ENCODE peak calls at places on chromosomes 3 and 15, in five cellular contexts. E is breast epithelium, B is spleen, S is HepG2, R is esophagus muscularis mucosa. C is an unnamed sample.
A peak's percentile ranks its signal among the peaks of the same experiment; 100 is the strongest.

GRCh38 chr3:114144909-114145688 is 33.8 kb downstream of the DRD3 start:
- DNase-seq in E (no peak), B (no peak), S (no peak), R (no peak), C (no peak)

GRCh38 chr3:152737021-152737908 is 97.7 kb upstream of the P2RY1 start:
- DNase-seq in E (no peak), B (no peak), S (no peak), R (no peak), C (no peak)

GRCh38 chr3:59608356-59608755 is 558.5 kb upstream of the CFAP20DC start:
- DNase-seq in E (no peak), B (no peak), S (no peak), R (no peak), C (no peak)

GRCh38 chr15:81959196-81959595 is 86.6 kb downstream of the MEX3B start:
- DNase-seq in E (no peak), B (no peak), S (no peak), R (no peak), C (no peak)

GRCh38 chr3:31369637-31370036 is 163.1 kb upstream of the STT3B start:
- DNase-seq in E (no peak), B (no peak), S (peak; percentile 29), R (no peak), C (no peak)

GRCh38 chr15:62896380-62896866 is 146.1 kb upstream of the TPM1 start:
- DNase-seq in E (no peak), B (no peak), S (peak; percentile 39), R (no peak), C (no peak)

GRCh38 chr3:138461246-138461645 is 26.8 kb downstream of the ESYT3 start:
- DNase-seq in E (no peak), B (no peak), S (no peak), R (no peak), C (no peak)

GRCh38 chr15:79004336-79004735 is 59.5 kb upstream of the CTSH start:
- DNase-seq in E (no peak), B (no peak), S (peak; percentile 62), R (no peak), C (no peak)

GRCh38 chr3:129822679-129823078 is 70.8 kb downstream of the TMCC1 start:
- DNase-seq in E (no peak), B (no peak), S (no peak), R (no peak), C (no peak)

GRCh38 chr3:4633078-4634004 is 140.2 kb downstream of the ITPR1 start:
- DNase-seq in E (no peak), B (no peak), S (peak; percentile 52), R (no peak), C (no peak)

GRCh38 chr15:22951381-22952280 is 28.5 kb downstream of the CYFIP1 start:
- DNase-seq in E (no peak), B (peak; percentile 74), S (no peak), R (no peak), C (no peak)

GRCh38 chr3:79761441-79761840 is 6.4 kb downstream of the ROBO1 start:
- DNase-seq in E (no peak), B (no peak), S (no peak), R (no peak), C (no peak)

GRCh38 chr3:149151843-149152242 is 22.4 kb downstream of the HPS3 start:
- DNase-seq in E (no peak), B (no peak), S (no peak), R (no peak), C (no peak)

GRCh38 chr3:110405830-110406580 is 665.6 kb upstream of the NECTIN3 start:
- DNase-seq in E (no peak), B (no peak), S (no peak), R (no peak), C (no peak)

GRCh38 chr3:74390121-74390870 is 224.2 kb downstream of the CNTN3 start:
- DNase-seq in E (no peak), B (no peak), S (no peak), R (no peak), C (no peak)

GRCh38 chr15:97224191-97224641 is 736.3 kb upstream of the ARRDC4 start:
- DNase-seq in E (no peak), B (peak; percentile 59), S (no peak), R (no peak), C (no peak)

DNA sequence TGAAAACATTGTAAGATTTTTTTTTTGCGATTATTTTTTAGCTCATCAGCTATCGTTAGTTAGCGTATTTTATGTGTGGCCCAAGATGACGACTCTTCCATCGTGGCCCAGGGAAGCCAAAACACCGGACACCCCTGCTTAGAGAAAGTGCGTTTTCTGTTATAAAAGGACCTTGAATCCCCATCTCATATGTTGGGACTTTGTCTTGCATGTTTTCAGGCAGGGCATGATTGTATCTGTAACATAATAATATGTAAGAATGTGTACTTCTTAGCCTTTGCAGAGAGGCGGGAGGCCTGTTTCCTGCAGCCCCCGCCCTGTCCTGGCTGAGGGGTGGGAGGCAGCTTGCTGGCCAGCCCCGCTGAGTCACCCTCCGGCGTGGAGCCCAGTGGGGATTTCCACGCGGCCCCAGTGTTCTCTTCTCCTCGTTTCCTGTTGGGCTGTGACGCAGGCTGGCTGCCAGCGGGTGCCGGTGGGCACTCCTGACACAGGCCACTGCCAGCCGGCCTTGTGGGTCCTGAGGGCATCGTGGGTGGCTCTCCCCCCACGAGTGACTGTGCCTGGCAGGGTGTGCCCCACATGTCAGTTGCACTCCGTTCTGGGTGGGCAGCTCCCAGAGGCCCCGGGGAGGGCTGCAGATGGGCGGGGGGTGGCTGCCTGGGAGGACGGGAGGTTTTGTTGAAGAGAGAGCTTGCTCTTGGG is 55.6 kb downstream of the SMAD3 start:
- DNase-seq in E (peak; percentile 84), B (peak; percentile 96), S (no peak), R (peak; percentile 98), C (peak; percentile 69)
- TF ChIP-seq POLR2A in E (no peak), B (no peak), S (no peak), R (no peak), C (no peak)

GRCh38 chr3:42980209-42980608 is 1.1 kb downstream of the GASK1A start:
- DNase-seq in E (no peak), B (no peak), S (no peak), R (no peak), C (no peak)

GRCh38 chr3:42982645-42983412 is 3.7 kb downstream of the GASK1A start:
- DNase-seq in E (no peak), B (no peak), S (no peak), R (no peak), C (no peak)

GRCh38 chr3:42980909-42981308 is 1.8 kb downstream of the GASK1A start:
- DNase-seq in E (peak; percentile 58), B (no peak), S (no peak), R (no peak), C (no peak)

GRCh38 chr3:42975955-42976354 is 3.2 kb upstream of the GASK1A start:
- DNase-seq in E (no peak), B (no peak), S (no peak), R (no peak), C (no peak)

GRCh38 chr3:42979044-42979962 is at the start of gene GASK1A:
- DNase-seq in E (peak; percentile 62), B (peak; percentile 82), S (no peak), R (no peak), C (peak; percentile 20)
- TF ChIP-seq POLR2AphosphoS5 in E (peak; percentile 45), B (peak; percentile 48), S (no peak), R (peak; percentile 60), C (no peak)

GRCh38 chr15:25597576-25597975 is 158.8 kb upstream of the UBE3A start:
- DNase-seq in E (no peak), B (no peak), S (no peak), R (no peak), C (no peak)
- H3K27ac ChIP-seq in E (no peak overlapping the region), B (no peak overlapping the region), S (no peak overlapping the region), R (no peak overlapping the region), C (no peak overlapping the region)

GRCh38 chr3:58068126-58068809 is 60.0 kb downstream of the FLNB start:
- DNase-seq in E (no peak), B (no peak), S (peak; percentile 57), R (no peak), C (no peak)

GRCh38 chr3:58063424-58063823 is 55.2 kb downstream of the FLNB start:
- DNase-seq in E (no peak), B (no peak), S (no peak), R (no peak), C (no peak)

GRCh38 chr3:58066842-58067241 is 58.6 kb downstream of the FLNB start:
- DNase-seq in E (no peak), B (no peak), S (peak; percentile 27), R (no peak), C (no peak)

GRCh38 chr3:58064923-58065638 is 56.9 kb downstream of the FLNB start:
- DNase-seq in E (no peak), B (no peak), S (no peak), R (no peak), C (no peak)

DNA sequence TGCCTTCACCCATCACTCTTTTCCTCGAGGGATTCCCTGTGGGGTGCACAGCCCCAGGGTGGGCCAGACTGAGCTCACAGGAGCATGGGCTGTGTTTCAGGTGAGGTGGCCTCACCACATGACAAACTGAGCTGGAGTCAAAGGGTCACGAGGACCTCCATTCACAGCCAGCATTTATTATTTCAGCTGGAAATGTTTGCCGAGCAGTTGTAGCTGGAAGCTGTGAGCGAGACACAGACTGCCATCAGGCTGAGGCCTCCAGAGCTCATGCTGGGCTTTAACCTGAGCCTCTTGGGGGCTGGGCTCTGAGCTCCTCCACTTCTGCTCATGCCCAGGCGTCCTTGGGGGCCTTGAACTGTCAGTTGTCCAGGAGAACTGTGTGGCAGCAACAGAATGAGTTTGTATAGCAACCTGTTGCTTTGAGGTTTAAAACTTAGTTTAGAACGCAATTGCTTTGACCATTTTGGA is 57.5 kb downstream of the FLNB start:
- DNase-seq in E (no peak), B (no peak), S (peak; percentile 84), R (no peak), C (no peak)
- TF ChIP-seq POLR2A in E (no peak), B (no peak), S (no peak), R (no peak), C (no peak)

GRCh38 chr3:39383913-39384664 is 919 bp downstream of the SLC25A38 start:
- DNase-seq in E (peak; percentile 97), B (peak; percentile 98), S (peak; percentile 89), R (peak; percentile 98), C (peak; percentile 97)
- TF ChIP-seq POLR2AphosphoS5 in E (peak; percentile 81), B (peak; percentile 92), S (peak; percentile 50), R (peak; percentile 94), C (peak; percentile 97)

DNA sequence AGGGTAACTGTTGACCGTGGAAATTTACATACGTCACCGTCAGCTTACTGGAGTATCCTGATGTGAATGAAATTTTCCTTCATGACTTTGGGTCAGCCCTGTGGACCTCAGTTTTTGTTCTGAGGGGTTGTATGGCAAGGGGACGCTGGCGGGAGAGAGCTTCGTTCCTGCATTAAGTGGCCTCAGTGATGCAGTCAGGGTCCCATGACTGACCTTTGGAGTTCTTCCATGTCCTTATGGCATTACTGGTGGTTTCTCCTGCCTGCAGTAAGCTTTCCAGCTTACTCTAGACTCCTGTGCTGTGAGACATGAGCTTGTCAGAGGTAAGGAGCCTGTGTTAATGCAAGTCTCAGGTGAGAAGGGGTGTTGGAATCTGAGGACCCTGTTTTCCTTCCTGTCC is 1.8 kb downstream of the CD276 start:
- DNase-seq in E (no peak), B (no peak), S (no peak), R (no peak), C (no peak)
- H3K27ac ChIP-seq in E (peak overlapping the region; percentile 87), B (no peak overlapping the region), S (no peak overlapping the region), R (peak overlapping the region; percentile 25), C (no peak overlapping the region)

GRCh38 chr15:99733268-99734039 is at the start of gene LYSMD4:
- DNase-seq in E (peak; percentile 100), B (peak; percentile 99), S (peak; percentile 89), R (peak; percentile 99), C (peak; percentile 98)
- TF ChIP-seq POLR2A in E (peak; percentile 22), B (no peak), S (peak; percentile 79), R (peak; percentile 84), C (peak; percentile 79)